ENCODE peak calls at places on chromosome 16, in ten cellular contexts. S is right lobe of liver, R is choroid plexus epithelial cell, L is bronchial epithelial cell, F is upper lobe of right lung, J is astrocyte of the cerebellum, O is breast epithelium, U is fibroblast of the aortic adventitia, H is mammary epithelial cell, X is tibial artery. D is an unnamed sample.

GRCh38 chr16:1105888-1106620 is 10.0 kb upstream of the C1QTNF8 start:
- DNase-seq in S (peak; percentile 75), R (peak; percentile 63), L (peak; percentile 4), F (peak; percentile 79), J (no peak), O (peak; percentile 71), U (peak; percentile 34), H (peak; percentile 26), X (peak; percentile 38), D (peak; percentile 33)

GRCh38 chr16:3963203-3963602 is 82.7 kb upstream of the CREBBP start:
- DNase-seq in S (no peak), R (no peak), L (no peak), F (no peak), J (no peak), O (no peak), U (no peak), H (no peak), X (no peak), D (no peak)

GRCh38 chr16:26665166-26665939 is 401.4 kb upstream of the C16orf82 start:
- DNase-seq in S (no peak), R (no peak), L (no peak), F (no peak), J (no peak), O (no peak), U (no peak), H (no peak), X (no peak), D (no peak)

GRCh38 chr16:88697831-88698693 is 8.1 kb downstream of the RNF166 start:
- DNase-seq in S (no peak), R (no peak), L (no peak), F (no peak), J (no peak), O (no peak), U (no peak), H (no peak), X (no peak), D (no peak)

GRCh38 chr16:12559714-12560113 is 244.0 kb downstream of the CPPED1 start:
- DNase-seq in S (no peak), R (no peak), L (no peak), F (no peak), J (no peak), O (no peak), U (peak; percentile 11), H (no peak), X (no peak), D (peak; percentile 35)

GRCh38 chr16:5056347-5056746 is 9.4 kb downstream of the C16orf89 start:
- DNase-seq in S (no peak), R (peak; percentile 35), L (peak; percentile 29), F (peak; percentile 61), J (no peak), O (no peak), U (no peak), H (no peak), X (no peak), D (peak; percentile 27)

GRCh38 chr16:27448531-27449433 is 46.8 kb downstream of the IL21R start:
- DNase-seq in S (no peak), R (no peak), L (no peak), F (no peak), J (no peak), O (no peak), U (no peak), H (no peak), X (no peak), D (no peak)

GRCh38 chr16:22878955-22879354 is 65.0 kb downstream of the HS3ST2 start:
- DNase-seq in S (no peak), R (no peak), L (no peak), F (no peak), J (no peak), O (no peak), U (no peak), H (no peak), X (no peak), D (no peak)

GRCh38 chr16:30382398-30383015 is at the start of gene SEPTIN1:
- DNase-seq in S (no peak), R (no peak), L (no peak), F (no peak), J (no peak), O (no peak), U (no peak), H (no peak), X (no peak), D (no peak)

GRCh38 chr16:29664133-29664912 is 1.3 kb downstream of the SPN start:
- DNase-seq in S (peak; percentile 79), R (no peak), L (no peak), F (peak; percentile 74), J (no peak), O (no peak), U (no peak), H (no peak), X (no peak), D (no peak)

GRCh38 chr16:2194852-2195315 is 1.5 kb downstream of the CASKIN1 start:
- DNase-seq in S (no peak), R (peak; percentile 59), L (peak; percentile 61), F (no peak), J (no peak), O (no peak), U (peak; percentile 42), H (peak; percentile 54), X (no peak), D (peak; percentile 45)
- TF ChIP-seq CTCF in S (peak; percentile 53), R (peak; percentile 48), L (peak; percentile 85), F (peak; percentile 43), J (peak; percentile 34), O (peak; percentile 70), U (peak; percentile 24), H (peak; percentile 74), X (no peak), D (peak; percentile 34)

GRCh38 chr16:66406534-66407368 is 20.3 kb upstream of the BEAN1 start:
- DNase-seq in S (peak; percentile 88), R (peak; percentile 75), L (peak; percentile 49), F (peak; percentile 89), J (peak; percentile 31), O (peak; percentile 88), U (peak; percentile 70), H (peak; percentile 68), X (peak; percentile 87), D (peak; percentile 59)

GRCh38 chr16:66412182-66412581 is 14.9 kb upstream of the BEAN1 start:
- DNase-seq in S (no peak), R (no peak), L (peak; percentile 31), F (no peak), J (no peak), O (no peak), U (no peak), H (peak; percentile 36), X (no peak), D (no peak)

GRCh38 chr16:66405057-66405783 is 21.9 kb upstream of the BEAN1 start:
- DNase-seq in S (no peak), R (no peak), L (no peak), F (no peak), J (no peak), O (no peak), U (no peak), H (no peak), X (no peak), D (no peak)

GRCh38 chr16:66409156-66409555 is 17.9 kb upstream of the BEAN1 start:
- DNase-seq in S (no peak), R (peak; percentile 81), L (peak; percentile 87), F (no peak), J (peak; percentile 75), O (no peak), U (peak; percentile 72), H (peak; percentile 66), X (no peak), D (peak; percentile 61)

DNA sequence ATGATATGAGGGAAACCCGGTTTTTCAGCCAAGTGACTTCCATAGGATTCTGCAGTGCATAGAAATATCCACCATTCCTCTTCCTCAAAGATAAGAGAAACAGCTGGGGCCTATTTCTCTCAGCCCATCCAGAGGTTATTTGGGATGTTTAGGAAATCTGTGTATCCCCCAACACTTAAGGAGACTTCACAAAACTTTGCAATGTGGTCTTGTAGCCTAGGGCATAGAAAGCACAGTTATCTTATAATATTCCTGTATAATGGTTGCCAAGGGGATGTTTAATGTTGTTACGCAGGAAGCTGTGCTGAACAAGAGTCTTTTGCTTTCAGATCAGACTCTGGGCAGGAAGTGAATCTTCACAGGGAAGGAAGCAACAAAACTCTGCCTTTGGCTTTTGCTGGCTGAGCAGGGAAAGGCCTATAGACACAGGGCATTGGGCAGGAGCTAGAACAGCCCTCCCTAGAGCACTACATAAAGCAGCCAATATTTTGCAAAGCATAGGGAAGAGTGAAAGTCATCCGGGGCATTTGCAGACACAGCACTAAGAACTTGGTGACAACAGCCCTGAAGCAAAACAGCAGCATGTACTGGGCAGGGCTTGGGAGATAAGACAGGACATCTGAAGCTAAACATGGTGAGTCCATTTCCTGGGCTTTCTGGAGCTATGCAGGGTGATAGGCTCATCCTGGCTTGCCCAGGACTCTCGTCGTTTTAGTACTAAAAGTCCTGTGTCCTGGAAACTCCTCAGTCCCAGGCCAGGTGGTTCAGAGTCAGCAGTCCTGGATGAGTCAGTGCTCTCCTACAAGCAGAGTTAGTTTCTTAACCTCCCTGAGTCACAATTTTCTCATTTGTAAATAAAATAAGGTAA is 18.7 kb upstream of the BEAN1 start:
- DNase-seq in S (no peak), R (peak; percentile 88), L (peak; percentile 98), F (no peak), J (peak; percentile 51), O (no peak), U (peak; percentile 63), H (peak; percentile 94), X (no peak), D (peak; percentile 86)
- H3K4me3 ChIP-seq in S (no peak overlapping the region), R (peak overlapping the region; percentile 20), L (peak overlapping the region; percentile 2), F (no peak overlapping the region), J (peak overlapping the region; percentile 10), O (no peak overlapping the region), U (peak overlapping the region; percentile 29), H (peak overlapping the region; percentile 33), X (no peak overlapping the region), D (no peak overlapping the region)

DNA sequence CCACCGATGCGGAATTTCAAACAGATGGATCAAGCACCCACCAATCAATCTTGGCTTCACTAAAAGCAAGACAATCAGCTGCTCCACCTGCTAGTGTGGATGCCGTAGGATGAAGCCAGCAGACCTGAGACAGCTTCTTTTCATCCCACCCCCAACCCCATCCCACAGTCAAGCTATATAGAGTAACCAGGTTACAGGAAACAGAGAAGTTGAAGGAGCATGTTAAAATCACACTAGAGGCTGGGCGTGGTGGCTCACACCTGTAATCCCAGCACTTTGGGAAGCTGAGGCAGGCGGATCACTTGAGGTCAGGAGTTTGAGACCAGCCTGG is 37.7 kb downstream of the CMTM4 start:
- DNase-seq in S (no peak), R (no peak), L (no peak), F (no peak), J (no peak), O (no peak), U (no peak), H (no peak), X (no peak), D (no peak)
- TF ChIP-seq CTCF in S (no peak), R (no peak), L (no peak), F (no peak), J (no peak), O (no peak), U (no peak), H (no peak), X (no peak), D (no peak)

DNA sequence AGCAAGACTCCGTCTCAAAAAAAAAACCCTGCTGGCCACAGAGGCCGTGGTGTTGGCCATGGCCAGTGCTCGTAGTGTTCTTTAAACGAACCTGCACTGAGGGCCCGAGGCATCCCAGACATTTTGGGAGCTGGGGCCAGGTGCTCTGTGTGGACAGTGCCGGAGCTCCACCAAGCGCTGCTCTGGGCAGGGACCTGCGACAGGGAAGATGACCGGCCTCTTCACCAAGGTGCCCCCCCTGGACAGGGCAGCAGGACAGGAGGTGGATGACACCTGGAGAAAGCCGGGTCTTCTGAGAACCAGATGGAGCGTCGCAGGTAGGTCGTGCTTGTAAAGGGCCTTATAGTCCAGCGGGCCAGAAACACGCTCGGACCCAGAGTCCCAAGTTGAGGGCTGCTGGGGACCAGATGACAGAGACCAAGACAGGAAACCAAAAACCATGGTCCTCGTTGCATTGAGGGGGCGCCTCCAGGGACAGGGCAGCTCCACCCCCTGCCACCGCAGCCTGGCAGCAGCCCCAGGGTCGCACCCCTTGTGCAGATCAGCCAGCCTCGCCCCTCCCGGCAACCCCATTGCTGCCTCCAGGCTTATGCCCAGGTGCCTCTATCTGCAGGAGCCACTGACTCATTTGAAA is 4.3 kb upstream of the NTN3 start:
- DNase-seq in S (peak; percentile 44), R (no peak), L (no peak), F (no peak), J (no peak), O (no peak), U (no peak), H (no peak), X (no peak), D (no peak)
- H3K4me3 ChIP-seq in S (no peak overlapping the region), R (no peak overlapping the region), L (no peak overlapping the region), F (no peak overlapping the region), J (no peak overlapping the region), O (no peak overlapping the region), U (no peak overlapping the region), H (no peak overlapping the region), X (no peak overlapping the region), D (no peak overlapping the region)

D was measured in fibroblast of mammary gland.